ENCODE peak calls at places on chromosomes 2 and 18, in six cellular contexts. W, L, Z, T, I and G are unnamed samples.

GRCh38 chr2:206521115-206521514 is 77.8 kb downstream of the ADAM23 start:
- DNase-seq in I (no peak), L (no peak), Z (no peak), T (no peak), W (no peak), G (no peak)

GRCh38 chr2:118554616-118555015 is 292.8 kb downstream of the EN1 start:
- DNase-seq in L (no peak), I (no peak), T (no peak), Z (no peak), W (no peak), G (no peak)

GRCh38 chr18:40810371-40810770 is 1144.7 kb upstream of the PIK3C3 start:
- DNase-seq in Z (no peak), L (no peak), W (no peak), I (no peak), T (no peak), G (no peak)

GRCh38 chr2:238928520-238929241 is 80.8 kb downstream of the TWIST2 start:
- DNase-seq in T (no peak), I (no peak), Z (no peak), W (no peak), L (no peak), G (no peak)

GRCh38 chr2:120262761-120263428 is 10.2 kb downstream of the RALB start:
- DNase-seq in W (no peak), I (no peak), L (no peak), T (no peak), Z (no peak), G (no peak)

GRCh38 chr2:112784199-112785189 is at the start of gene IL1A:
- DNase-seq in W (no peak), I (no peak), T (no peak), Z (peak; percentile 54), L (no peak), G (no peak)

GRCh38 chr2:205500951-205501350 is 181.3 kb upstream of the NRP2 start:
- DNase-seq in L (no peak), Z (no peak), W (no peak), T (no peak), I (no peak), G (no peak)

GRCh38 chr2:239017491-239018098 is 169.7 kb downstream of the TWIST2 start:
- DNase-seq in I (no peak), L (no peak), T (no peak), Z (no peak), W (no peak), G (no peak)

GRCh38 chr2:18991177-18992168 is 366.9 kb downstream of the OSR1 start:
- DNase-seq in Z (peak; percentile 72), L (peak; percentile 81), W (no peak), I (peak; percentile 98), T (no peak), G (no peak)

GRCh38 chr2:206004004-206004693 is 81.8 kb downstream of the INO80D start:
- DNase-seq in L (no peak), T (no peak), I (no peak), Z (peak; percentile 28), W (peak; percentile 7), G (no peak)

GRCh38 chr2:9174771-9175441 is 31.7 kb upstream of the ASAP2 start:
- DNase-seq in T (no peak), W (peak; percentile 80), I (no peak), Z (peak; percentile 89), L (peak; percentile 83), G (no peak)

GRCh38 chr2:126837926-126838717 is 60.6 kb upstream of the TEX51 start:
- DNase-seq in L (no peak), T (no peak), Z (no peak), W (no peak), I (no peak), G (no peak)

GRCh38 chr2:30293303-30293912 is 62.1 kb downstream of the LBH start:
- DNase-seq in L (no peak), Z (peak; percentile 63), I (no peak), W (peak; percentile 55), T (no peak), G (no peak)

GRCh38 chr18:32688821-32689220 is 84.0 kb downstream of the KLHL14 start:
- DNase-seq in L (no peak), I (no peak), T (no peak), Z (no peak), W (no peak), G (no peak)

GRCh38 chr2:182606728-182607681 is 109.1 kb upstream of the DNAJC10 start:
- DNase-seq in W (no peak), I (no peak), L (no peak), Z (peak; percentile 15), T (no peak), G (no peak)

GRCh38 chr2:73172963-73173362 is 29.4 kb upstream of the NOTO start:
- DNase-seq in W (no peak), I (no peak), Z (no peak), T (no peak), L (no peak), G (no peak)

GRCh38 chr18:79400091-79400590 is 4.4 kb downstream of the NFATC1 start:
- DNase-seq in L (no peak), W (no peak), Z (peak; percentile 6), I (no peak), T (no peak), G (peak; percentile 28)

GRCh38 chr2:30666307-30666874 is 140.9 kb downstream of the CAPN13 start:
- DNase-seq in L (peak; percentile 54), W (peak; percentile 45), I (no peak), Z (peak; percentile 100), T (no peak), G (no peak)

GRCh38 chr2:128465246-128466170 is 146.8 kb upstream of the HS6ST1 start:
- DNase-seq in T (no peak), Z (no peak), W (no peak), L (no peak), I (no peak), G (no peak)

GRCh38 chr2:67159929-67160328 is 237.2 kb upstream of the ETAA1 start:
- DNase-seq in L (no peak), T (no peak), I (no peak), W (no peak), Z (peak; percentile 70), G (no peak)

GRCh38 chr2:27854224-27854623 is 36.0 kb downstream of the RBKS start:
- DNase-seq in I (no peak), T (no peak), Z (no peak), L (no peak), W (no peak), G (no peak)

GRCh38 chr2:238700506-238701050 is 147.3 kb upstream of the TWIST2 start:
- DNase-seq in Z (no peak), W (no peak), T (no peak), I (no peak), L (no peak), G (no peak)

GRCh38 chr2:133801956-133802355 is 233.7 kb upstream of the NCKAP5 start:
- DNase-seq in W (no peak), L (peak; percentile 65), Z (no peak), I (peak; percentile 75), T (no peak), G (no peak)

GRCh38 chr2:27049422-27050280 is 1.8 kb upstream of the AGBL5 start:
- DNase-seq in I (peak; percentile 27), Z (no peak), W (no peak), T (peak; percentile 54), L (peak; percentile 71), G (peak; percentile 31)

GRCh38 chr2:235746257-235746934 is 252.6 kb downstream of the AGAP1 start:
- DNase-seq in W (peak; percentile 90), Z (peak; percentile 81), T (peak; percentile 52), L (peak; percentile 56), I (peak; percentile 87), G (no peak)

GRCh38 chr2:18626256-18626668 is 36.9 kb upstream of the NT5C1B start:
- DNase-seq in T (no peak), W (peak; percentile 44), L (no peak), I (no peak), Z (peak; percentile 84), G (no peak)